ENCODE peak calls at places on chromosomes 4 and X, in seven cellular contexts. P is cardiac fibroblast, W is mucosa of descending colon, L is natural killer cell, Q is heart right ventricle, N is lung, Z is endothelial cell of umbilical vein. J is an unnamed sample.
A peak's percentile ranks its signal among the peaks of the same experiment; 100 is the strongest.

GRCh38 chr4:104064650-104065577 is 345.1 kb upstream of the TACR3 start:
- DNase-seq in P (peak; percentile 43), W (peak; percentile 55), Z (peak; percentile 4), Q (peak; percentile 20), N (peak; percentile 30), L (no peak), J (peak; percentile 25)

GRCh38 chr4:152590179-152591031 is 54.5 kb upstream of the FBXW7 start:
- DNase-seq in W (no peak), L (no peak), N (no peak), Z (no peak), Q (no peak), P (peak; percentile 97), J (no peak)

GRCh38 chrX:113929004-113929403 is 654.9 kb upstream of the HTR2C start:
- DNase-seq in N (peak; percentile 39), Q (no peak), P (peak; percentile 67), L (no peak), W (peak; percentile 47), Z (peak; percentile 14), J (peak; percentile 38)

GRCh38 chrX:19593684-19594083 is 78.4 kb upstream of the MAP3K15 start:
- DNase-seq in P (peak; percentile 69), L (no peak), Q (peak; percentile 25), W (peak; percentile 44), Z (peak; percentile 52), N (no peak), J (no peak)

GRCh38 chrX:25599061-25599460 is 539.1 kb upstream of the MAGEB18 start:
- DNase-seq in L (no peak), Z (no peak), Q (no peak), N (no peak), P (peak; percentile 16), W (no peak), J (no peak)

GRCh38 chr4:40515398-40516293 is 114.0 kb downstream of the RBM47 start:
- DNase-seq in L (no peak), Q (no peak), W (peak; percentile 90), Z (no peak), N (peak; percentile 33), P (peak; percentile 59), J (no peak)

GRCh38 chr4:17576932-17577659 is at the start of gene LAP3:
- DNase-seq in P (peak; percentile 99), N (peak; percentile 98), L (peak; percentile 100), Z (peak; percentile 97), Q (peak; percentile 98), W (peak; percentile 100), J (peak; percentile 98)

GRCh38 chr4:138897818-138898226 is 117.8 kb upstream of the NOCT start:
- DNase-seq in N (no peak), L (no peak), P (peak; percentile 55), Q (no peak), W (no peak), Z (no peak), J (no peak)

GRCh38 chrX:95029571-95029970 is 1355.6 kb downstream of the FAM133A start:
- DNase-seq in L (no peak), N (no peak), Q (no peak), W (no peak), P (no peak), Z (no peak), J (no peak)

GRCh38 chrX:53082773-53083616 is 828 bp downstream of the TSPYL2 start:
- DNase-seq in Q (no peak), W (no peak), N (no peak), L (no peak), Z (no peak), P (no peak), J (no peak)

GRCh38 chr4:5409980-5410618 is 298.3 kb downstream of the EVC2 start:
- DNase-seq in L (no peak), P (no peak), Z (no peak), W (no peak), Q (no peak), N (no peak), J (no peak)

GRCh38 chr4:32147446-32148064 is 1427.4 kb downstream of the PCDH7 start:
- DNase-seq in N (no peak), Z (no peak), L (no peak), W (no peak), P (no peak), Q (no peak), J (no peak)

GRCh38 chrX:37959212-37960021 is 46.9 kb upstream of the SYTL5 start:
- DNase-seq in P (no peak), L (no peak), Z (no peak), N (no peak), W (no peak), Q (no peak), J (no peak)

GRCh38 chrX:100413231-100413630 is 3.2 kb upstream of the PCDH19 start:
- DNase-seq in Z (peak; percentile 61), N (no peak), L (no peak), W (peak; percentile 56), P (peak; percentile 70), Q (peak; percentile 26), J (no peak)

GRCh38 chr4:122854444-122854843 is 27.8 kb downstream of the FGF2 start:
- DNase-seq in L (no peak), P (peak; percentile 47), Z (no peak), Q (peak; percentile 23), W (peak; percentile 12), N (no peak), J (no peak)

GRCh38 chr4:188660796-188661195 is 521.6 kb downstream of the TRIML1 start:
- DNase-seq in W (no peak), Z (no peak), N (no peak), Q (no peak), L (no peak), P (no peak), J (no peak)

GRCh38 chrX:111181883-111182400 is 86.0 kb downstream of the PAK3 start:
- DNase-seq in Q (no peak), P (no peak), W (no peak), Z (no peak), L (no peak), N (no peak), J (no peak)

GRCh38 chrX:55490974-55491373 is 1.3 kb upstream of the USP51 start:
- DNase-seq in L (no peak), Z (no peak), Q (no peak), W (no peak), N (no peak), P (no peak), J (no peak)

GRCh38 chrX:26411045-26411444 is 195.1 kb downstream of the MAGEB5 start:
- DNase-seq in P (peak; percentile 5), Q (no peak), N (no peak), L (no peak), Z (peak; percentile 4), W (no peak), J (no peak)

GRCh38 chr4:87092389-87093141 is 127.9 kb downstream of the KLHL8 start:
- DNase-seq in Z (peak; percentile 63), P (peak; percentile 88), Q (peak; percentile 70), W (peak; percentile 78), L (no peak), N (peak; percentile 83), J (no peak)

DNA sequence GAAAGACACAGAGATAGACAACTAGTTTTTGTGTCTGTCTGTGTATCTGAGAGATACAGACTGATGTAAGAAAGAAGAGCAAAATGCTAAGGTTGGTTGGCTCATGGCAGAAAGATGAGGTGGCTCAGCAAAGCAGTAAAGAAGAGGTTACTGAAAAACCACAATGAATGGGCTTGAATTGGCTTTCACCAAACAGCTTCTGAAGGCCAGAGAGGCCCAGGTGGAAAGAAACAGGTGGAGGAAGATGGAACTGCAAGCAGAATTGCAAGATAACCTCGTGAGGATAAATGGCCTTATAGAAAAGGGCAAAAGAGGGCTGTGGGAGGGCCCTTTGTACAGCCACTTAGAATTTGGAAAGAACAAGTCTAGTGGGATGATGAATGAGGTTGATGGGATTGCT is 39.6 kb downstream of the GAB3 start:
- DNase-seq in P (no peak), Q (no peak), N (no peak), Z (no peak), L (no peak), W (no peak), J (no peak)
- TF ChIP-seq CTCF in P (no peak), Q (no peak), N (no peak), Z (no peak), L (no peak), W (no peak), J (no peak)

DNA sequence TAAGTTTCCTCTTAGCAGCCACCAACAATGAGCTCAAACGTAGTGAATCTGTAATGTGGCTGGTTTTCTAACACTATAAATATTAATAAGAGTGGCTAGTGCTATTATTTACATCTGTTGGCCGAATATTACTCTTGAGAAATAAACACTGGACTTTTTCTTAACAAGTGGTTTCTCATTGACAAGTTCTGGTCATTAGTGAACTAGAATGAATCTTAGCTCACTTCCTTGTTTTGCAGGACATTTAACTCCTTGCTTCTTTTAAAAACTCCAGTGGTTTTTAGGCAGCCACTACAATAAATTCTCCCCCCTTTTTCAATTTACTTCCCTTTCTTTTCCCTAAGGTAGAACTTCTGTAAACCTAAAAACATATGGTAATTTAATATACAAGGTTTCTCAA is 177.2 kb downstream of the ARAP2 start:
- DNase-seq in P (no peak), Q (no peak), L (no peak), N (no peak), Z (no peak), W (no peak), J (no peak)
- TF ChIP-seq CTCF in P (no peak), Q (no peak), L (no peak), N (no peak), Z (no peak), W (no peak), J (no peak)

DNA sequence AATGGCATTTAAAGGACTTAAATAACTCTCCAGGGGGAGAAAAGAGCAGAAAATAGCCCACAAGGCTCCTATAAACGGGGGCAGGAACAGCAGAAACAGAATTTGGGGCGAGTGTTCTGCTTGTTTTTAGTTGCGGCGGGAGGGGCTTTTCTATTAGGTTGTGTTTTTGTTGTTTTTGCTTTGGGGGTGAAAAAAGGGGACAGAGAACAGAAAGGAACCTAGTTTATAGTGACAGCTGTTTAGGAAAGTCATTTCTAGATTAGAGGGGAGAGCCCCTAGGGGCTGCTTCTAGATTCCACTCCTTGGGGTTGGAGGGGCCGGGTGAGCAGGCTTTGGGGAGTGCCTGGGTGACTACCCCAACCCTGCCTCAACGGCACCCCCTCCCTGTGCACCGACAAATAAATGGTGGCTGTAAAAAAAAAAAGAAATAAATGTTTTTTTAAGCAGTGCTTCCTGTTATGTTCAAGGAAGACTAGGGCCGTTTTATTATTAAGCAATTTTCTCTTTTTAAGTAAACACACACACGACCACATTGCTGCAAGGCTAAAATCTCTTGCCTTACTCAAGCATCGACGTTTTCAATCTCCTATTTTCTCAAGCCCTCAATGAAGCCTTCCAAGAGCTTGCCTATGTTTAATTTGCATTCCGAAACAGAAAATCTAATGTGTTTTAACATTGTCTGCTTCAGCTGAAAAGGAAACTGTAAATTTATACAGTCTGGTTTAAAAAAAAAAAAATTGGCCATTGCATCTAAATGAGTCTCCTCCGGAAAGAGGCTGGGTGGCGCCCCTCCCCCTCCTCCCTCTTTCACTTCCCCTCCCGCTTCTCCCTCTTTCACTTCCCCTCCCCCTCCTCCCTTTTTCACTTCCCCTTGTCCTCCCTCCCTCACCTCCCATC is 123.3 kb upstream of the TBL1X start:
- DNase-seq in P (peak; percentile 54), L (peak; percentile 35), Z (peak; percentile 54), Q (peak; percentile 71), N (peak; percentile 72), W (peak; percentile 76), J (no peak)
- TF ChIP-seq CTCF in P (no peak), L (no peak), Z (no peak), Q (no peak), N (no peak), W (no peak), J (no peak)

DNA sequence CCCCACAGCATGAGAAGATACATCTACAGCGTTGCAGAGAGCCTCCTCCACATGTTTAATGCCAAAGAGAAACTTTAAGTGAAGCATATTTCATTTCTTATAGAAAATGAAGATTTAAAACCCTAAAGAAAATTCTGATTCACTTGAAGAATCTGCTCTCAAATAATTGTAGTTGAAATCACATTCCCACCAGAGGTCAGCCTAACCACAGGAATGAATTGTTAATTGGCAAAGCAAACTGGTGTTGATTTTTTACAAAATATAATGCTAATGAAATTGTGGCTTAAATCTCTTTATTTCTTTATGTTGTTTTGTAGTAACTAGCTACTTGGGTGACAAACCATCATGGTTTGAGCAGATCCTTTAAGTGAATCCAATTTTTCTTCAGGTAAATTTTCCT is 31.1 kb upstream of the WDR17 start:
- DNase-seq in Q (peak; percentile 29), W (peak; percentile 15), Z (peak; percentile 14), N (no peak), L (no peak), P (peak; percentile 52), J (no peak)
- TF ChIP-seq CTCF in Q (peak; percentile 52), W (no peak), Z (no peak), N (no peak), L (no peak), P (no peak), J (peak; percentile 67)

J was measured in progenitor cell of endocrine pancreas.